ENCODE peak calls at places on chromosomes 13 and 19, in nine cellular contexts. One of them, this sample, is unnamed.

GRCh38 chr19:19657397-19657783 is 6.1 kb downstream of the ATP13A1 start:
- DNase-seq in adipocyte: no peak
- DNase-seq in fibroblast of lung: no peak
- DNase-seq in activated CD4-positive, alpha-beta T cell treated with anti-CD3 and anti-CD28 coated beads, Interleukin-2, amount 50 U/mL, for 48 hours: no peak
- DNase-seq in effector memory CD4-positive, alpha-beta T cell: no peak
- DNase-seq in T-helper 1 cell: no peak
- DNase-seq in activated T-helper 2 cell treated with anti-CD3 and anti-CD28 coated beads, Interferon-gamma antibody, Interleukin-2, Interleukin-4, amounts not matched to agents 10 μg/mL and 5 μg/mL and 100 μg/mL, durations not matched to agents 14 hours and 24 hours and 36 hours: no peak
- DNase-seq in neuronal stem cell: no peak
- DNase-seq in heart left ventricle: no peak
- DNase-seq in this sample: no peak

GRCh38 chr19:6632002-6632621 is 37.8 kb downstream of the TNFSF14 start:
- DNase-seq in adipocyte: peak
- DNase-seq in fibroblast of lung: peak
- DNase-seq in activated CD4-positive, alpha-beta T cell treated with anti-CD3 and anti-CD28 coated beads, Interleukin-2, amount 50 U/mL, for 48 hours: peak
- DNase-seq in effector memory CD4-positive, alpha-beta T cell: peak
- DNase-seq in T-helper 1 cell: peak
- DNase-seq in activated T-helper 2 cell treated with anti-CD3 and anti-CD28 coated beads, Interferon-gamma antibody, Interleukin-2, Interleukin-4, amounts not matched to agents 10 μg/mL and 5 μg/mL and 100 μg/mL, durations not matched to agents 14 hours and 24 hours and 36 hours: peak
- DNase-seq in neuronal stem cell: peak
- DNase-seq in heart left ventricle: peak
- DNase-seq in this sample: peak

GRCh38 chr13:92346046-92346445 is 880.6 kb upstream of the GPC6 start:
- DNase-seq in adipocyte: no peak
- DNase-seq in fibroblast of lung: peak
- DNase-seq in activated CD4-positive, alpha-beta T cell treated with anti-CD3 and anti-CD28 coated beads, Interleukin-2, amount 50 U/mL, for 48 hours: no peak
- DNase-seq in effector memory CD4-positive, alpha-beta T cell: no peak
- DNase-seq in T-helper 1 cell: no peak
- DNase-seq in activated T-helper 2 cell treated with anti-CD3 and anti-CD28 coated beads, Interferon-gamma antibody, Interleukin-2, Interleukin-4, amounts not matched to agents 10 μg/mL and 5 μg/mL and 100 μg/mL, durations not matched to agents 14 hours and 24 hours and 36 hours: no peak
- DNase-seq in neuronal stem cell: peak
- DNase-seq in heart left ventricle: no peak
- DNase-seq in this sample: no peak

GRCh38 chr19:35468637-35469036 is 20.6 kb downstream of the FFAR2 start:
- DNase-seq in adipocyte: peak
- DNase-seq in fibroblast of lung: peak
- DNase-seq in activated CD4-positive, alpha-beta T cell treated with anti-CD3 and anti-CD28 coated beads, Interleukin-2, amount 50 U/mL, for 48 hours: peak
- DNase-seq in effector memory CD4-positive, alpha-beta T cell: peak
- DNase-seq in T-helper 1 cell: peak
- DNase-seq in activated T-helper 2 cell treated with anti-CD3 and anti-CD28 coated beads, Interferon-gamma antibody, Interleukin-2, Interleukin-4, amounts not matched to agents 10 μg/mL and 5 μg/mL and 100 μg/mL, durations not matched to agents 14 hours and 24 hours and 36 hours: peak
- DNase-seq in neuronal stem cell: no peak
- DNase-seq in heart left ventricle: peak
- DNase-seq in this sample: peak

GRCh38 chr19:44625531-44626066 is 12.2 kb downstream of the IGSF23 start:
- DNase-seq in adipocyte: no peak
- DNase-seq in fibroblast of lung: no peak
- DNase-seq in activated CD4-positive, alpha-beta T cell treated with anti-CD3 and anti-CD28 coated beads, Interleukin-2, amount 50 U/mL, for 48 hours: no peak
- DNase-seq in effector memory CD4-positive, alpha-beta T cell: no peak
- DNase-seq in T-helper 1 cell: no peak
- DNase-seq in activated T-helper 2 cell treated with anti-CD3 and anti-CD28 coated beads, Interferon-gamma antibody, Interleukin-2, Interleukin-4, amounts not matched to agents 10 μg/mL and 5 μg/mL and 100 μg/mL, durations not matched to agents 14 hours and 24 hours and 36 hours: no peak
- DNase-seq in neuronal stem cell: no peak
- DNase-seq in heart left ventricle: no peak
- DNase-seq in this sample: no peak

GRCh38 chr19:28468701-28469459 is 744.1 kb downstream of the UQCRFS1 start:
- DNase-seq in adipocyte: peak
- DNase-seq in fibroblast of lung: no peak
- DNase-seq in activated CD4-positive, alpha-beta T cell treated with anti-CD3 and anti-CD28 coated beads, Interleukin-2, amount 50 U/mL, for 48 hours: no peak
- DNase-seq in effector memory CD4-positive, alpha-beta T cell: no peak
- DNase-seq in T-helper 1 cell: no peak
- DNase-seq in activated T-helper 2 cell treated with anti-CD3 and anti-CD28 coated beads, Interferon-gamma antibody, Interleukin-2, Interleukin-4, amounts not matched to agents 10 μg/mL and 5 μg/mL and 100 μg/mL, durations not matched to agents 14 hours and 24 hours and 36 hours: no peak
- DNase-seq in neuronal stem cell: no peak
- DNase-seq in heart left ventricle: peak
- DNase-seq in this sample: no peak

GRCh38 chr13:90184355-90184754 is 1163.1 kb upstream of the MIR17HG start:
- DNase-seq in adipocyte: no peak
- DNase-seq in fibroblast of lung: no peak
- DNase-seq in activated CD4-positive, alpha-beta T cell treated with anti-CD3 and anti-CD28 coated beads, Interleukin-2, amount 50 U/mL, for 48 hours: no peak
- DNase-seq in effector memory CD4-positive, alpha-beta T cell: no peak
- DNase-seq in T-helper 1 cell: no peak
- DNase-seq in activated T-helper 2 cell treated with anti-CD3 and anti-CD28 coated beads, Interferon-gamma antibody, Interleukin-2, Interleukin-4, amounts not matched to agents 10 μg/mL and 5 μg/mL and 100 μg/mL, durations not matched to agents 14 hours and 24 hours and 36 hours: no peak
- DNase-seq in neuronal stem cell: no peak
- DNase-seq in heart left ventricle: no peak
- DNase-seq in this sample: no peak

GRCh38 chr13:32025730-32026129 is 5.8 kb upstream of the FRY start:
- DNase-seq in adipocyte: no peak
- DNase-seq in fibroblast of lung: no peak
- DNase-seq in activated CD4-positive, alpha-beta T cell treated with anti-CD3 and anti-CD28 coated beads, Interleukin-2, amount 50 U/mL, for 48 hours: no peak
- DNase-seq in effector memory CD4-positive, alpha-beta T cell: no peak
- DNase-seq in T-helper 1 cell: no peak
- DNase-seq in activated T-helper 2 cell treated with anti-CD3 and anti-CD28 coated beads, Interferon-gamma antibody, Interleukin-2, Interleukin-4, amounts not matched to agents 10 μg/mL and 5 μg/mL and 100 μg/mL, durations not matched to agents 14 hours and 24 hours and 36 hours: no peak
- DNase-seq in neuronal stem cell: peak
- DNase-seq in heart left ventricle: no peak
- DNase-seq in this sample: no peak

GRCh38 chr13:105474983-105475382 is 1060.5 kb downstream of the EFNB2 start:
- DNase-seq in adipocyte: no peak
- DNase-seq in fibroblast of lung: no peak
- DNase-seq in activated CD4-positive, alpha-beta T cell treated with anti-CD3 and anti-CD28 coated beads, Interleukin-2, amount 50 U/mL, for 48 hours: no peak
- DNase-seq in effector memory CD4-positive, alpha-beta T cell: no peak
- DNase-seq in T-helper 1 cell: no peak
- DNase-seq in activated T-helper 2 cell treated with anti-CD3 and anti-CD28 coated beads, Interferon-gamma antibody, Interleukin-2, Interleukin-4, amounts not matched to agents 10 μg/mL and 5 μg/mL and 100 μg/mL, durations not matched to agents 14 hours and 24 hours and 36 hours: no peak
- DNase-seq in neuronal stem cell: no peak
- DNase-seq in heart left ventricle: no peak
- DNase-seq in this sample: no peak

GRCh38 chr19:41746593-41747227 is 8.6 kb upstream of the CEACAM6 start:
- DNase-seq in adipocyte: peak
- DNase-seq in fibroblast of lung: peak
- DNase-seq in activated CD4-positive, alpha-beta T cell treated with anti-CD3 and anti-CD28 coated beads, Interleukin-2, amount 50 U/mL, for 48 hours: peak
- DNase-seq in effector memory CD4-positive, alpha-beta T cell: no peak
- DNase-seq in T-helper 1 cell: no peak
- DNase-seq in activated T-helper 2 cell treated with anti-CD3 and anti-CD28 coated beads, Interferon-gamma antibody, Interleukin-2, Interleukin-4, amounts not matched to agents 10 μg/mL and 5 μg/mL and 100 μg/mL, durations not matched to agents 14 hours and 24 hours and 36 hours: peak
- DNase-seq in neuronal stem cell: peak
- DNase-seq in heart left ventricle: peak
- DNase-seq in this sample: peak

GRCh38 chr19:48560095-48560530 is 8.1 kb downstream of the SULT2B1 start:
- DNase-seq in adipocyte: no peak
- DNase-seq in fibroblast of lung: no peak
- DNase-seq in activated CD4-positive, alpha-beta T cell treated with anti-CD3 and anti-CD28 coated beads, Interleukin-2, amount 50 U/mL, for 48 hours: no peak
- DNase-seq in effector memory CD4-positive, alpha-beta T cell: no peak
- DNase-seq in T-helper 1 cell: no peak
- DNase-seq in activated T-helper 2 cell treated with anti-CD3 and anti-CD28 coated beads, Interferon-gamma antibody, Interleukin-2, Interleukin-4, amounts not matched to agents 10 μg/mL and 5 μg/mL and 100 μg/mL, durations not matched to agents 14 hours and 24 hours and 36 hours: no peak
- DNase-seq in neuronal stem cell: no peak
- DNase-seq in heart left ventricle: no peak
- DNase-seq in this sample: no peak

GRCh38 chr13:35724480-35724879 is 248.0 kb upstream of the MAB21L1 start:
- DNase-seq in adipocyte: no peak
- DNase-seq in fibroblast of lung: peak
- DNase-seq in activated CD4-positive, alpha-beta T cell treated with anti-CD3 and anti-CD28 coated beads, Interleukin-2, amount 50 U/mL, for 48 hours: no peak
- DNase-seq in effector memory CD4-positive, alpha-beta T cell: no peak
- DNase-seq in T-helper 1 cell: no peak
- DNase-seq in activated T-helper 2 cell treated with anti-CD3 and anti-CD28 coated beads, Interferon-gamma antibody, Interleukin-2, Interleukin-4, amounts not matched to agents 10 μg/mL and 5 μg/mL and 100 μg/mL, durations not matched to agents 14 hours and 24 hours and 36 hours: no peak
- DNase-seq in neuronal stem cell: no peak
- DNase-seq in heart left ventricle: no peak
- DNase-seq in this sample: no peak

GRCh38 chr19:7534531-7534980 is 961 bp upstream of the PNPLA6 start:
- DNase-seq in adipocyte: peak
- DNase-seq in fibroblast of lung: peak
- DNase-seq in activated CD4-positive, alpha-beta T cell treated with anti-CD3 and anti-CD28 coated beads, Interleukin-2, amount 50 U/mL, for 48 hours: peak
- DNase-seq in effector memory CD4-positive, alpha-beta T cell: no peak
- DNase-seq in T-helper 1 cell: no peak
- DNase-seq in activated T-helper 2 cell treated with anti-CD3 and anti-CD28 coated beads, Interferon-gamma antibody, Interleukin-2, Interleukin-4, amounts not matched to agents 10 μg/mL and 5 μg/mL and 100 μg/mL, durations not matched to agents 14 hours and 24 hours and 36 hours: peak
- DNase-seq in neuronal stem cell: peak
- DNase-seq in heart left ventricle: peak
- DNase-seq in this sample: no peak

GRCh38 chr13:32883501-32883900 is 132.7 kb upstream of the KL start:
- DNase-seq in adipocyte: peak
- DNase-seq in fibroblast of lung: peak
- DNase-seq in activated CD4-positive, alpha-beta T cell treated with anti-CD3 and anti-CD28 coated beads, Interleukin-2, amount 50 U/mL, for 48 hours: no peak
- DNase-seq in effector memory CD4-positive, alpha-beta T cell: no peak
- DNase-seq in T-helper 1 cell: no peak
- DNase-seq in activated T-helper 2 cell treated with anti-CD3 and anti-CD28 coated beads, Interferon-gamma antibody, Interleukin-2, Interleukin-4, amounts not matched to agents 10 μg/mL and 5 μg/mL and 100 μg/mL, durations not matched to agents 14 hours and 24 hours and 36 hours: no peak
- DNase-seq in neuronal stem cell: no peak
- DNase-seq in heart left ventricle: no peak
- DNase-seq in this sample: no peak

GRCh38 chr13:45325806-45326205 is 15.2 kb downstream of the TPT1 start:
- DNase-seq in adipocyte: peak
- DNase-seq in fibroblast of lung: peak
- DNase-seq in activated CD4-positive, alpha-beta T cell treated with anti-CD3 and anti-CD28 coated beads, Interleukin-2, amount 50 U/mL, for 48 hours: no peak
- DNase-seq in effector memory CD4-positive, alpha-beta T cell: no peak
- DNase-seq in T-helper 1 cell: no peak
- DNase-seq in activated T-helper 2 cell treated with anti-CD3 and anti-CD28 coated beads, Interferon-gamma antibody, Interleukin-2, Interleukin-4, amounts not matched to agents 10 μg/mL and 5 μg/mL and 100 μg/mL, durations not matched to agents 14 hours and 24 hours and 36 hours: no peak
- DNase-seq in neuronal stem cell: no peak
- DNase-seq in heart left ventricle: peak
- DNase-seq in this sample: no peak

GRCh38 chr13:50127017-50127725 is 111.9 kb downstream of the KCNRG start:
- DNase-seq in adipocyte: peak
- DNase-seq in fibroblast of lung: peak
- DNase-seq in activated CD4-positive, alpha-beta T cell treated with anti-CD3 and anti-CD28 coated beads, Interleukin-2, amount 50 U/mL, for 48 hours: peak
- DNase-seq in effector memory CD4-positive, alpha-beta T cell: peak
- DNase-seq in T-helper 1 cell: peak
- DNase-seq in activated T-helper 2 cell treated with anti-CD3 and anti-CD28 coated beads, Interferon-gamma antibody, Interleukin-2, Interleukin-4, amounts not matched to agents 10 μg/mL and 5 μg/mL and 100 μg/mL, durations not matched to agents 14 hours and 24 hours and 36 hours: no peak
- DNase-seq in neuronal stem cell: peak
- DNase-seq in heart left ventricle: peak
- DNase-seq in this sample: no peak

GRCh38 chr19:44635581-44636438 is 7.9 kb upstream of the PVR start:
- DNase-seq in adipocyte: peak
- DNase-seq in fibroblast of lung: peak
- DNase-seq in activated CD4-positive, alpha-beta T cell treated with anti-CD3 and anti-CD28 coated beads, Interleukin-2, amount 50 U/mL, for 48 hours: no peak
- DNase-seq in effector memory CD4-positive, alpha-beta T cell: no peak
- DNase-seq in T-helper 1 cell: no peak
- DNase-seq in activated T-helper 2 cell treated with anti-CD3 and anti-CD28 coated beads, Interferon-gamma antibody, Interleukin-2, Interleukin-4, amounts not matched to agents 10 μg/mL and 5 μg/mL and 100 μg/mL, durations not matched to agents 14 hours and 24 hours and 36 hours: no peak
- DNase-seq in neuronal stem cell: no peak
- DNase-seq in heart left ventricle: no peak
- DNase-seq in this sample: no peak

GRCh38 chr13:35702316-35702715 is 225.8 kb upstream of the MAB21L1 start:
- DNase-seq in adipocyte: no peak
- DNase-seq in fibroblast of lung: no peak
- DNase-seq in activated CD4-positive, alpha-beta T cell treated with anti-CD3 and anti-CD28 coated beads, Interleukin-2, amount 50 U/mL, for 48 hours: no peak
- DNase-seq in effector memory CD4-positive, alpha-beta T cell: no peak
- DNase-seq in T-helper 1 cell: no peak
- DNase-seq in activated T-helper 2 cell treated with anti-CD3 and anti-CD28 coated beads, Interferon-gamma antibody, Interleukin-2, Interleukin-4, amounts not matched to agents 10 μg/mL and 5 μg/mL and 100 μg/mL, durations not matched to agents 14 hours and 24 hours and 36 hours: no peak
- DNase-seq in neuronal stem cell: no peak
- DNase-seq in heart left ventricle: no peak
- DNase-seq in this sample: no peak

GRCh38 chr19:47471733-47472457 is at the start of gene SLC8A2:
- DNase-seq in adipocyte: peak
- DNase-seq in fibroblast of lung: peak
- DNase-seq in activated CD4-positive, alpha-beta T cell treated with anti-CD3 and anti-CD28 coated beads, Interleukin-2, amount 50 U/mL, for 48 hours: peak
- DNase-seq in effector memory CD4-positive, alpha-beta T cell: peak
- DNase-seq in T-helper 1 cell: peak
- DNase-seq in activated T-helper 2 cell treated with anti-CD3 and anti-CD28 coated beads, Interferon-gamma antibody, Interleukin-2, Interleukin-4, amounts not matched to agents 10 μg/mL and 5 μg/mL and 100 μg/mL, durations not matched to agents 14 hours and 24 hours and 36 hours: peak
- DNase-seq in neuronal stem cell: peak
- DNase-seq in heart left ventricle: peak
- DNase-seq in this sample: peak

GRCh38 chr19:1455336-1456120 is 5.6 kb downstream of the APC2 start:
- DNase-seq in adipocyte: peak
- DNase-seq in fibroblast of lung: peak
- DNase-seq in activated CD4-positive, alpha-beta T cell treated with anti-CD3 and anti-CD28 coated beads, Interleukin-2, amount 50 U/mL, for 48 hours: peak
- DNase-seq in effector memory CD4-positive, alpha-beta T cell: peak
- DNase-seq in T-helper 1 cell: peak
- DNase-seq in activated T-helper 2 cell treated with anti-CD3 and anti-CD28 coated beads, Interferon-gamma antibody, Interleukin-2, Interleukin-4, amounts not matched to agents 10 μg/mL and 5 μg/mL and 100 μg/mL, durations not matched to agents 14 hours and 24 hours and 36 hours: peak
- DNase-seq in neuronal stem cell: no peak
- DNase-seq in heart left ventricle: peak
- DNase-seq in this sample: peak